ENCODE peak calls at places on chromosomes 2 and 18, in four cellular contexts. B, U, P and L are unnamed samples.

GRCh38 chr2:29223257-29223656 is 108.0 kb downstream of the CLIP4 start:
- DNase-seq in B (no peak), U (peak; percentile 55), P (no peak), L (no peak)

GRCh38 chr2:57906152-57906732 is 140.4 kb upstream of the VRK2 start:
- DNase-seq in B (peak; percentile 32), U (no peak), P (no peak), L (peak; percentile 28)

GRCh38 chr2:120988741-120989555 is 253.3 kb downstream of the GLI2 start:
- DNase-seq in B (no peak), U (peak; percentile 65), P (peak; percentile 38), L (no peak)

GRCh38 chr2:234797566-234798250 is 154.1 kb upstream of the SH3BP4 start:
- DNase-seq in B (no peak), U (no peak), P (no peak), L (no peak)

GRCh38 chr2:76749858-76750257 is 772.3 kb downstream of the LRRTM4 start:
- DNase-seq in B (no peak), U (no peak), P (no peak), L (no peak)

GRCh38 chr2:196274387-196274809 is 103.0 kb upstream of the STK17B start:
- DNase-seq in B (no peak), U (no peak), P (no peak), L (no peak)

GRCh38 chr2:104473568-104473967 is 380.3 kb upstream of the POU3F3 start:
- DNase-seq in B (no peak), U (no peak), P (no peak), L (no peak)

GRCh38 chr2:154700142-154700541 is 1.6 kb downstream of the KCNJ3 start:
- DNase-seq in B (no peak), U (no peak), P (no peak), L (no peak)

GRCh38 chr2:46954951-46955571 is 39.5 kb upstream of the MCFD2 start:
- DNase-seq in B (peak; percentile 70), U (peak; percentile 92), P (peak; percentile 75), L (peak; percentile 64)

GRCh38 chr2:27647737-27648136 is 15.7 kb downstream of the SUPT7L start:
- DNase-seq in B (no peak), U (no peak), P (no peak), L (no peak)

GRCh38 chr2:43759195-43759594 is 14.6 kb upstream of the DYNC2LI1 start:
- DNase-seq in B (peak; percentile 23), U (no peak), P (no peak), L (peak; percentile 23)

GRCh38 chr2:127146071-127146725 is 39.2 kb upstream of the BIN1 start:
- DNase-seq in B (no peak), U (no peak), P (no peak), L (no peak)

GRCh38 chr2:127145255-127145899 is 38.4 kb upstream of the BIN1 start:
- DNase-seq in B (no peak), U (no peak), P (no peak), L (peak; percentile 20)

GRCh38 chr2:127146820-127147502 is 40.0 kb upstream of the BIN1 start:
- DNase-seq in B (no peak), U (no peak), P (no peak), L (no peak)

GRCh38 chr2:127142663-127143630 is 36.0 kb upstream of the BIN1 start:
- DNase-seq in B (no peak), U (no peak), P (no peak), L (no peak)

GRCh38 chr2:127143851-127144782 is 37.2 kb upstream of the BIN1 start:
- DNase-seq in B (no peak), U (no peak), P (no peak), L (no peak)
- TF ChIP-seq CTCF in B (no peak), U (no peak), P (peak; percentile 20), L (peak; percentile 18)

GRCh38 chr18:6222271-6222670 is 192.4 kb downstream of the L3MBTL4 start:
- DNase-seq in B (no peak), U (no peak), P (no peak), L (no peak)
- TF ChIP-seq CTCF in B (no peak), U (no peak), P (no peak), L (no peak)

GRCh38 chr2:52956766-52957165 is 810.8 kb upstream of the CHAC2 start:
- DNase-seq in B (no peak), U (no peak), P (no peak), L (no peak)
- TF ChIP-seq CTCF in B (no peak), U (no peak), P (peak; percentile 69), L (no peak)

GRCh38 chr18:53319628-53320027 is 904.8 kb downstream of the MBD2 start:
- DNase-seq in B (no peak), U (no peak), P (no peak), L (no peak)

GRCh38 chr18:53324353-53324752 is 900.1 kb downstream of the MBD2 start:
- DNase-seq in B (no peak), U (no peak), P (no peak), L (no peak)

DNA sequence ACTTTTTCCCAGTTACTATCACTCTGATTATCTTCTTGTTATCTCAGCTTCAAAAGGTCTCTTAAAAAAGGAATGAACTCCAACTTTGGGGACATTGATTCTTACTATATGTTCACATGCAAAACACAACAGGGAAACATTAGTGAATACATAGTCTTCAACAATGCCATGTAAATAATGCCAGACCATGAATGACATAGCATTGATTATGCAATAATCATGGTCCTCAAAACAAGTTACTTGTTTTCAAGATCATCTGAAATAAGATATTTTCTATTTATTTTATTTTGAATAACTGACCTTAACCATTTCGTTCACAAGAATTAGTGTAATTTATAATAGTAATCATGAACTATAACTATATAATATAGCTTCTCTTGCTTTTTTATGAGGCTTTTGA is 902.3 kb downstream of the MBD2 start:
- DNase-seq in B (no peak), U (no peak), P (no peak), L (no peak)
- TF ChIP-seq CTCF in B (no peak), U (no peak), P (no peak), L (no peak)

GRCh38 chr18:66560092-66560491 is 43.8 kb downstream of the CDH19 start:
- DNase-seq in B (no peak), U (no peak), P (peak; percentile 58), L (no peak)
- TF ChIP-seq CTCF in B (no peak), U (no peak), P (peak; percentile 79), L (no peak)